ENCODE peak calls at places on chromosomes 2 and 18, in ten cellular contexts. One of them, this sample, is unnamed.

GRCh38 chr18:53701697-53702096 is 522.8 kb downstream of the MBD2 start:
- DNase-seq in heart left ventricle: no peak
- DNase-seq in adrenal gland: no peak
- DNase-seq in A549: no peak
- DNase-seq in esophagus squamous epithelium: no peak
- DNase-seq in HepG2: no peak
- DNase-seq in spleen: no peak
- DNase-seq in transverse colon: no peak
- DNase-seq in body of pancreas: no peak
- DNase-seq in IMR-90: no peak
- DNase-seq in this sample: no peak

GRCh38 chr2:163248321-163249090 is 409.9 kb upstream of the KCNH7 start:
- DNase-seq in heart left ventricle: no peak
- DNase-seq in adrenal gland: no peak
- DNase-seq in A549: no peak
- DNase-seq in esophagus squamous epithelium: no peak
- DNase-seq in HepG2: no peak
- DNase-seq in spleen: no peak
- DNase-seq in transverse colon: no peak
- DNase-seq in body of pancreas: no peak
- DNase-seq in IMR-90: no peak
- DNase-seq in this sample: no peak

GRCh38 chr2:55112229-55113016 is 62.2 kb upstream of the RTN4 start:
- DNase-seq in heart left ventricle: peak
- DNase-seq in adrenal gland: peak
- DNase-seq in A549: no peak
- DNase-seq in esophagus squamous epithelium: no peak
- DNase-seq in HepG2: peak
- DNase-seq in spleen: peak
- DNase-seq in transverse colon: peak
- DNase-seq in body of pancreas: peak
- DNase-seq in IMR-90: peak
- DNase-seq in this sample: peak

GRCh38 chr2:108778857-108779256 is 7.7 kb upstream of the CCDC138 start:
- DNase-seq in heart left ventricle: no peak
- DNase-seq in adrenal gland: no peak
- DNase-seq in A549: no peak
- DNase-seq in esophagus squamous epithelium: no peak
- DNase-seq in HepG2: no peak
- DNase-seq in spleen: no peak
- DNase-seq in transverse colon: no peak
- DNase-seq in body of pancreas: no peak
- DNase-seq in IMR-90: no peak
- DNase-seq in this sample: no peak

GRCh38 chr18:74946646-74947045 is 262.3 kb downstream of the PTGR3 start:
- DNase-seq in heart left ventricle: no peak
- DNase-seq in adrenal gland: no peak
- DNase-seq in A549: no peak
- DNase-seq in esophagus squamous epithelium: no peak
- DNase-seq in HepG2: no peak
- DNase-seq in spleen: no peak
- DNase-seq in transverse colon: no peak
- DNase-seq in body of pancreas: no peak
- DNase-seq in IMR-90: peak
- DNase-seq in this sample: no peak

GRCh38 chr2:217026570-217026969 is 166.7 kb upstream of the TNP1 start:
- DNase-seq in heart left ventricle: no peak
- DNase-seq in adrenal gland: no peak
- DNase-seq in A549: no peak
- DNase-seq in esophagus squamous epithelium: no peak
- DNase-seq in HepG2: no peak
- DNase-seq in spleen: no peak
- DNase-seq in transverse colon: no peak
- DNase-seq in body of pancreas: no peak
- DNase-seq in IMR-90: no peak
- DNase-seq in this sample: no peak

GRCh38 chr2:11692966-11693521 is 23.0 kb upstream of the NTSR2 start:
- DNase-seq in heart left ventricle: peak
- DNase-seq in adrenal gland: peak
- DNase-seq in A549: peak
- DNase-seq in esophagus squamous epithelium: no peak
- DNase-seq in HepG2: peak
- DNase-seq in spleen: peak
- DNase-seq in transverse colon: peak
- DNase-seq in body of pancreas: peak
- DNase-seq in IMR-90: peak
- DNase-seq in this sample: peak

GRCh38 chr2:18703555-18703954 is 114.2 kb upstream of the NT5C1B start:
- DNase-seq in heart left ventricle: no peak
- DNase-seq in adrenal gland: no peak
- DNase-seq in A549: no peak
- DNase-seq in esophagus squamous epithelium: no peak
- DNase-seq in HepG2: no peak
- DNase-seq in spleen: no peak
- DNase-seq in transverse colon: no peak
- DNase-seq in body of pancreas: no peak
- DNase-seq in IMR-90: no peak
- DNase-seq in this sample: no peak

GRCh38 chr2:99651930-99652670 is 162.3 kb upstream of the REV1 start:
- DNase-seq in heart left ventricle: no peak
- DNase-seq in adrenal gland: no peak
- DNase-seq in A549: no peak
- DNase-seq in esophagus squamous epithelium: no peak
- DNase-seq in HepG2: no peak
- DNase-seq in spleen: no peak
- DNase-seq in transverse colon: no peak
- DNase-seq in body of pancreas: no peak
- DNase-seq in IMR-90: peak
- DNase-seq in this sample: no peak

GRCh38 chr2:230751062-230751461 is 38.4 kb downstream of the CAB39 start:
- DNase-seq in heart left ventricle: no peak
- DNase-seq in adrenal gland: no peak
- DNase-seq in A549: no peak
- DNase-seq in esophagus squamous epithelium: no peak
- DNase-seq in HepG2: no peak
- DNase-seq in spleen: no peak
- DNase-seq in transverse colon: no peak
- DNase-seq in body of pancreas: no peak
- DNase-seq in IMR-90: peak
- DNase-seq in this sample: no peak

GRCh38 chr2:15363734-15364133 is 197.4 kb downstream of the NBAS start:
- DNase-seq in heart left ventricle: no peak
- DNase-seq in adrenal gland: no peak
- DNase-seq in A549: no peak
- DNase-seq in esophagus squamous epithelium: no peak
- DNase-seq in HepG2: no peak
- DNase-seq in spleen: no peak
- DNase-seq in transverse colon: no peak
- DNase-seq in body of pancreas: no peak
- DNase-seq in IMR-90: no peak
- DNase-seq in this sample: no peak

GRCh38 chr2:215505044-215505786 is 69.3 kb upstream of the FN1 start:
- DNase-seq in heart left ventricle: no peak
- DNase-seq in adrenal gland: peak
- DNase-seq in A549: no peak
- DNase-seq in esophagus squamous epithelium: no peak
- DNase-seq in HepG2: peak
- DNase-seq in spleen: no peak
- DNase-seq in transverse colon: peak
- DNase-seq in body of pancreas: peak
- DNase-seq in IMR-90: peak
- DNase-seq in this sample: peak

GRCh38 chr2:98739020-98739419 is 8.1 kb upstream of the MGAT4A start:
- DNase-seq in heart left ventricle: no peak
- DNase-seq in adrenal gland: no peak
- DNase-seq in A549: no peak
- DNase-seq in esophagus squamous epithelium: no peak
- DNase-seq in HepG2: peak
- DNase-seq in spleen: no peak
- DNase-seq in transverse colon: no peak
- DNase-seq in body of pancreas: no peak
- DNase-seq in IMR-90: no peak
- DNase-seq in this sample: no peak

GRCh38 chr2:83471708-83472107 is 987.4 kb downstream of the SUCLG1 start:
- DNase-seq in heart left ventricle: no peak
- DNase-seq in adrenal gland: no peak
- DNase-seq in A549: no peak
- DNase-seq in esophagus squamous epithelium: no peak
- DNase-seq in HepG2: no peak
- DNase-seq in spleen: no peak
- DNase-seq in transverse colon: no peak
- DNase-seq in body of pancreas: no peak
- DNase-seq in IMR-90: no peak
- DNase-seq in this sample: no peak

GRCh38 chr2:222296911-222297599 is 1.7 kb downstream of the PAX3 start:
- DNase-seq in heart left ventricle: no peak
- DNase-seq in adrenal gland: no peak
- DNase-seq in A549: no peak
- DNase-seq in esophagus squamous epithelium: no peak
- DNase-seq in HepG2: no peak
- DNase-seq in spleen: peak
- DNase-seq in transverse colon: no peak
- DNase-seq in body of pancreas: no peak
- DNase-seq in IMR-90: no peak
- DNase-seq in this sample: no peak

GRCh38 chr2:48483506-48483905 is 46.4 kb upstream of the STON1 start:
- DNase-seq in heart left ventricle: no peak
- DNase-seq in adrenal gland: no peak
- DNase-seq in A549: no peak
- DNase-seq in esophagus squamous epithelium: no peak
- DNase-seq in HepG2: no peak
- DNase-seq in spleen: no peak
- DNase-seq in transverse colon: no peak
- DNase-seq in body of pancreas: no peak
- DNase-seq in IMR-90: peak
- DNase-seq in this sample: no peak

GRCh38 chr18:59357928-59358327 is 1.1 kb downstream of the LMAN1 start:
- DNase-seq in heart left ventricle: no peak
- DNase-seq in adrenal gland: peak
- DNase-seq in A549: no peak
- DNase-seq in esophagus squamous epithelium: no peak
- DNase-seq in HepG2: peak
- DNase-seq in spleen: no peak
- DNase-seq in transverse colon: no peak
- DNase-seq in body of pancreas: peak
- DNase-seq in IMR-90: peak
- DNase-seq in this sample: peak

GRCh38 chr2:174332607-174333001 is 2.1 kb upstream of the SP9 start:
- DNase-seq in heart left ventricle: no peak
- DNase-seq in adrenal gland: no peak
- DNase-seq in A549: no peak
- DNase-seq in esophagus squamous epithelium: no peak
- DNase-seq in HepG2: no peak
- DNase-seq in spleen: no peak
- DNase-seq in transverse colon: no peak
- DNase-seq in body of pancreas: no peak
- DNase-seq in IMR-90: no peak
- DNase-seq in this sample: no peak

GRCh38 chr2:85438291-85439110 is 20.0 kb downstream of the SH2D6 start:
- DNase-seq in heart left ventricle: no peak
- DNase-seq in adrenal gland: no peak
- DNase-seq in A549: no peak
- DNase-seq in esophagus squamous epithelium: no peak
- DNase-seq in HepG2: peak
- DNase-seq in spleen: peak
- DNase-seq in transverse colon: no peak
- DNase-seq in body of pancreas: peak
- DNase-seq in IMR-90: no peak
- DNase-seq in this sample: no peak
- TF ChIP-seq POLR2A in heart left ventricle: no peak
- TF ChIP-seq POLR2A in adrenal gland: no peak
- TF ChIP-seq POLR2A in A549: no peak
- TF ChIP-seq POLR2A in esophagus squamous epithelium: no peak
- TF ChIP-seq POLR2A in HepG2: no peak
- TF ChIP-seq POLR2A in spleen: no peak
- TF ChIP-seq POLR2A in transverse colon: no peak
- TF ChIP-seq POLR2A in body of pancreas: no peak
- TF ChIP-seq POLR2A in IMR-90: no peak
- TF ChIP-seq POLR2A in this sample: peak

DNA sequence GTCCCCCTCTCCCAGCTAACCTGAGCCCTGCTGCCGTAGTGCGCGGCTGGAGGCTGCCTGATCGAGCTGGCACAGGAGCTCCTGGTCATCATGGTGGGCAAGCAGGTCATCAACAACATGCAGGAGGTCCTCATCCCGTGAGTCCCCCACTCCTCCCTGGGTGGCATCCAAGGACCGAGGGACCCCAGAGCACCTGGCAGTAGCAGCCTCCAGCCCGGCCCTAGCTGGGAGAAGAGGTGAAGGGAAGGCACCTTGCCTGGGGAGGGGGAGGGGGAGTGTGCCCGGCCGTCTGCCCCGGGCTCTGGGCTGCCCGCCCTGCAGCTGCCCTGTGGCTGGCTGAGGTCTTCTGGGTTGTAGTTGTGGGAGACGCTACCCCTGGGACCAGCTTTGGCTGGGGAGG is 26.3 kb downstream of the ANO7 start:
- DNase-seq in heart left ventricle: no peak
- DNase-seq in adrenal gland: no peak
- DNase-seq in A549: no peak
- DNase-seq in esophagus squamous epithelium: no peak
- DNase-seq in HepG2: no peak
- DNase-seq in spleen: no peak
- DNase-seq in transverse colon: no peak
- DNase-seq in body of pancreas: no peak
- DNase-seq in IMR-90: no peak
- DNase-seq in this sample: no peak
- TF ChIP-seq POLR2A in heart left ventricle: no peak
- TF ChIP-seq POLR2A in adrenal gland: no peak
- TF ChIP-seq POLR2A in A549: no peak
- TF ChIP-seq POLR2A in esophagus squamous epithelium: no peak
- TF ChIP-seq POLR2A in HepG2: no peak
- TF ChIP-seq POLR2A in spleen: no peak
- TF ChIP-seq POLR2A in transverse colon: no peak
- TF ChIP-seq POLR2A in body of pancreas: no peak
- TF ChIP-seq POLR2A in IMR-90: no peak
- TF ChIP-seq POLR2A in this sample: no peak

DNA sequence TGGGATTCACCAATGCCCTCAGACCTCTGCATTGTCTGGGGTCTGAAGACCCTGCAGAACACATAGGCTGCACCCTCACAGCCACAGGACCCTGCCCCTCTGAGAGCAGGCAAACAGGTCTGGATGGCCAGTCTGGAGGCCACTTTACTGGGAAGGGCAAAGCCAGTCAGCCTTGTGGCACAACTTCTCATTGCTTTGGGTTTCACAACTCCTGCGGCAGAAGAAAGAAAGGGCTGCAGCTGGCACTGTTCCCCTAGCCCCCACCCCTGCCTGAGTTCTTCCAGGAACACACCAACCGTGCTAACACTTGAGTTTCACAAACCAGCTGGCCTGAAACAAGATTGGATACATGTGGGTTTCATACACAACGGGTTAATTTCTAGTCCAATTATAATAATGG is 276.5 kb upstream of the MGAT5 start:
- DNase-seq in heart left ventricle: no peak
- DNase-seq in adrenal gland: peak
- DNase-seq in A549: no peak
- DNase-seq in esophagus squamous epithelium: no peak
- DNase-seq in HepG2: no peak
- DNase-seq in spleen: no peak
- DNase-seq in transverse colon: no peak
- DNase-seq in body of pancreas: no peak
- DNase-seq in IMR-90: no peak
- DNase-seq in this sample: no peak
- TF ChIP-seq POLR2A in heart left ventricle: no peak
- TF ChIP-seq POLR2A in adrenal gland: no peak
- TF ChIP-seq POLR2A in A549: no peak
- TF ChIP-seq POLR2A in esophagus squamous epithelium: no peak
- TF ChIP-seq POLR2A in HepG2: no peak
- TF ChIP-seq POLR2A in spleen: no peak
- TF ChIP-seq POLR2A in transverse colon: no peak
- TF ChIP-seq POLR2A in body of pancreas: no peak
- TF ChIP-seq POLR2A in IMR-90: no peak
- TF ChIP-seq POLR2A in this sample: no peak

GRCh38 chr2:85728883-85729824 is 24.6 kb upstream of the ATOH8 start:
- DNase-seq in heart left ventricle: peak
- DNase-seq in adrenal gland: peak
- DNase-seq in A549: peak
- DNase-seq in esophagus squamous epithelium: no peak
- DNase-seq in HepG2: peak
- DNase-seq in spleen: peak
- DNase-seq in transverse colon: peak
- DNase-seq in body of pancreas: peak
- DNase-seq in IMR-90: peak
- DNase-seq in this sample: peak
- TF ChIP-seq POLR2A in heart left ventricle: no peak
- TF ChIP-seq POLR2A in adrenal gland: no peak
- TF ChIP-seq POLR2A in A549: no peak
- TF ChIP-seq POLR2A in esophagus squamous epithelium: no peak
- TF ChIP-seq POLR2A in HepG2: no peak
- TF ChIP-seq POLR2A in spleen: no peak
- TF ChIP-seq POLR2A in transverse colon: no peak
- TF ChIP-seq POLR2A in body of pancreas: no peak
- TF ChIP-seq POLR2A in IMR-90: peak
- TF ChIP-seq POLR2A in this sample: no peak

This sample was measured in erythroblast.